ENCODE peak calls at places on chromosomes 16 and 17, in five cellular contexts. X is thoracic aorta; L is Panc1; C is effector memory CD8-positive, alpha-beta T cell; H is CD4-positive, alpha-beta T cell. N is an unnamed sample.

GRCh38 chr17:6797718-6798351 is 21.8 kb downstream of the FBXO39 start:
- ATAC-seq in X (no peak), L (no peak), C (no peak), H (no peak), N (no peak)

GRCh38 chr17:43648916-43649315 is 12.8 kb downstream of the MEOX1 start:
- ATAC-seq in X (no peak), L (no peak), C (no peak), H (no peak), N (no peak)

GRCh38 chr17:39765159-39765558 is 27.4 kb downstream of the GRB7 start:
- ATAC-seq in X (no peak), L (no peak), C (no peak), H (no peak), N (no peak)

GRCh38 chr17:41625602-41626001 is 1.2 kb upstream of the KRT17 start:
- ATAC-seq in X (no peak), L (peak), C (no peak), H (no peak), N (no peak)

GRCh38 chr17:31722251-31723056 is 136.6 kb downstream of the COPRS start:
- ATAC-seq in X (peak), L (peak), C (no peak), H (no peak), N (no peak)

GRCh38 chr16:59192551-59193199 is 458.6 kb upstream of the GOT2 start:
- ATAC-seq in X (no peak), L (no peak), C (no peak), H (no peak), N (no peak)

GRCh38 chr17:19284005-19284959 is 47.1 kb downstream of the EPN2 start:
- ATAC-seq in X (no peak), L (no peak), C (peak), H (peak), N (peak)

GRCh38 chr17:58283674-58284612 is 3.2 kb upstream of the MPO start:
- ATAC-seq in X (no peak), L (no peak), C (no peak), H (no peak), N (no peak)

GRCh38 chr16:71552698-71553503 is 24.0 kb downstream of the TAT start:
- ATAC-seq in X (no peak), L (no peak), C (no peak), H (no peak), N (no peak)

GRCh38 chr17:49247949-49248348 is 17.4 kb upstream of the PHOSPHO1 start:
- ATAC-seq in X (no peak), L (no peak), C (no peak), H (no peak), N (no peak)